ENCODE peak calls at places on chromosomes 11 and 22, in four cellular contexts. I is GM12891, R is GM03348, D is Peyer's patch. C is an unnamed sample.

GRCh38 chr11:24932110-24933000 is 435.5 kb downstream of the LUZP2 start:
- DNase-seq in R (no peak), D (no peak), I (no peak), C (peak; percentile 38)

GRCh38 chr11:95057959-95058358 is 8.7 kb downstream of the KDM4F start:
- DNase-seq in I (no peak), R (no peak), D (no peak), C (no peak)

GRCh38 chr11:71235719-71236118 is 16.7 kb downstream of the SHANK2 start:
- DNase-seq in I (no peak), D (no peak), R (no peak), C (no peak)

GRCh38 chr11:79100093-79100704 is 340.6 kb downstream of the TENM4 start:
- DNase-seq in R (peak; percentile 87), D (no peak), I (peak; percentile 66), C (peak; percentile 30)

GRCh38 chr11:1949302-1949701 is 2.2 kb downstream of the MRPL23 start:
- DNase-seq in D (no peak), I (no peak), R (no peak), C (no peak)

GRCh38 chr22:50063589-50064393 is 5.7 kb upstream of the TTLL8 start:
- DNase-seq in R (no peak), D (no peak), I (no peak), C (no peak)

GRCh38 chr22:49656291-49656851 is 171.3 kb downstream of the BRD1 start:
- DNase-seq in I (no peak), R (no peak), D (peak; percentile 39), C (no peak)

GRCh38 chr22:29470159-29470855 is 9.7 kb upstream of the NEFH start:
- DNase-seq in R (peak; percentile 86), D (peak; percentile 76), I (peak; percentile 64), C (peak; percentile 81)

GRCh38 chr22:31321421-31321820 is 24.7 kb downstream of the PATZ1 start:
- DNase-seq in R (no peak), I (no peak), D (no peak), C (no peak)

GRCh38 chr11:116471608-116472007 is 301.2 kb downstream of the BUD13 start:
- DNase-seq in I (no peak), R (peak; percentile 11), D (no peak), C (no peak)

GRCh38 chr11:77201991-77202841 is 74.2 kb downstream of the MYO7A start:
- DNase-seq in I (no peak), R (no peak), D (peak; percentile 37), C (no peak)

GRCh38 chr11:76807206-76807875 is 24.2 kb downstream of the TSKU start:
- DNase-seq in R (peak; percentile 88), D (peak; percentile 89), I (peak; percentile 60), C (peak; percentile 80)

GRCh38 chr11:1633864-1634263 is 4.3 kb downstream of the KRTAP5-5 start:
- DNase-seq in I (no peak), D (no peak), R (no peak), C (no peak)

GRCh38 chr11:69380451-69380901 is 86.5 kb downstream of the MYEOV start:
- DNase-seq in I (no peak), R (no peak), D (no peak), C (no peak)

GRCh38 chr11:32698579-32698978 is 95.9 kb downstream of the CCDC73 start:
- DNase-seq in R (no peak), D (no peak), I (no peak), C (no peak)

GRCh38 chr11:46948378-46949131 is 12.0 kb downstream of the CSTPP1 start:
- DNase-seq in R (peak; percentile 41), I (no peak), D (no peak), C (no peak)

GRCh38 chr11:90288207-90288821 is 65.5 kb upstream of the CHORDC1 start:
- DNase-seq in D (no peak), R (peak; percentile 46), I (peak; percentile 17), C (no peak)

GRCh38 chr22:32574397-32574796 is 99.8 kb downstream of the FBXO7 start:
- DNase-seq in D (no peak), I (no peak), R (no peak), C (no peak)

GRCh38 chr11:31199403-31199802 is 170.1 kb downstream of the DCDC1 start:
- DNase-seq in I (no peak), R (no peak), D (no peak), C (no peak)

GRCh38 chr11:35304393-35304790 is 115.0 kb downstream of the SLC1A2 start:
- DNase-seq in D (no peak), R (peak; percentile 47), I (no peak), C (no peak)

GRCh38 chr22:44331881-44332714 is 19.3 kb upstream of the SHISAL1 start:
- DNase-seq in I (no peak), R (peak; percentile 73), D (no peak), C (no peak)

GRCh38 chr11:112363527-112363926 is 102.9 kb upstream of the PLET1 start:
- DNase-seq in D (no peak), I (no peak), R (peak; percentile 32), C (no peak)

GRCh38 chr11:107928767-107929507 is 689 bp downstream of the RAB39A start:
- DNase-seq in D (no peak), R (no peak), I (no peak), C (no peak)

GRCh38 chr22:27420817-27421361 is 380.7 kb downstream of the MN1 start:
- DNase-seq in D (no peak), I (no peak), R (peak; percentile 90), C (peak; percentile 40)

GRCh38 chr22:23862103-23862502 is 4.4 kb downstream of the SLC2A11 start:
- DNase-seq in D (no peak), I (no peak), R (peak; percentile 62), C (no peak)

GRCh38 chr22:37894939-37895670 is 11.0 kb upstream of the MICALL1 start:
- DNase-seq in R (no peak), I (no peak), D (no peak), C (no peak)

GRCh38 chr22:30304495-30305244 is 15.4 kb upstream of the CASTOR1 start:
- DNase-seq in I (no peak), D (no peak), R (peak; percentile 27), C (peak; percentile 60)

GRCh38 chr22:32987081-32987631 is 71.0 kb downstream of the SYN3 start:
- DNase-seq in I (no peak), D (no peak), R (no peak), C (no peak)

GRCh38 chr11:27485930-27486773 is 13.6 kb upstream of the LGR4 start:
- DNase-seq in R (peak; percentile 61), D (no peak), I (no peak), C (no peak)

GRCh38 chr11:83827520-83827919 is 541.4 kb upstream of the CCDC90B start:
- DNase-seq in D (no peak), I (no peak), R (peak; percentile 62), C (no peak)

GRCh38 chr11:8071616-8072581 is 9.1 kb upstream of the TUB start:
- DNase-seq in R (no peak), D (no peak), I (no peak), C (peak; percentile 21)

GRCh38 chr11:17605736-17606135 is 58.7 kb downstream of the OTOG start:
- DNase-seq in R (peak; percentile 9), D (no peak), I (no peak), C (no peak)

GRCh38 chr11:3104051-3104714 is 47.0 kb upstream of the CARS1 start:
- DNase-seq in D (peak; percentile 40), R (no peak), I (no peak), C (no peak)

C was measured in left colon.